ENCODE peak calls at places on chromosome 7, in six cellular contexts. One of them, this sample, is unnamed.

GRCh38 chr7:47253650-47254080 is 328.2 kb downstream of the TNS3 start:
- DNase-seq in GM20000: peak
- DNase-seq in kidney epithelial cell: peak
- DNase-seq in coronary artery: no peak
- DNase-seq in fibroblast of lung: peak
- DNase-seq in GM10248: peak
- DNase-seq in this sample: peak

GRCh38 chr7:130566898-130567280 is 75.0 kb downstream of the MEST start:
- DNase-seq in GM20000: no peak
- DNase-seq in coronary artery: no peak
- DNase-seq in fibroblast of lung: no peak
- DNase-seq in kidney epithelial cell: no peak
- DNase-seq in GM10248: no peak
- DNase-seq in this sample: no peak

GRCh38 chr7:140263277-140263676 is 86.5 kb upstream of the KDM7A start:
- DNase-seq in GM20000: no peak
- DNase-seq in fibroblast of lung: no peak
- DNase-seq in GM10248: no peak
- DNase-seq in coronary artery: no peak
- DNase-seq in kidney epithelial cell: no peak
- DNase-seq in this sample: no peak

GRCh38 chr7:129315916-129316315 is 91.1 kb downstream of the AHCYL2 start:
- DNase-seq in fibroblast of lung: peak
- DNase-seq in coronary artery: no peak
- DNase-seq in kidney epithelial cell: no peak
- DNase-seq in GM20000: no peak
- DNase-seq in GM10248: no peak
- DNase-seq in this sample: no peak

GRCh38 chr7:24741691-24742639 is 15.3 kb downstream of the GSDME start:
- DNase-seq in GM10248: no peak
- DNase-seq in GM20000: no peak
- DNase-seq in kidney epithelial cell: peak
- DNase-seq in fibroblast of lung: peak
- DNase-seq in coronary artery: no peak
- DNase-seq in this sample: peak

GRCh38 chr7:106609416-106609815 is 51.5 kb downstream of the CCDC71L start:
- DNase-seq in fibroblast of lung: peak
- DNase-seq in GM10248: no peak
- DNase-seq in coronary artery: no peak
- DNase-seq in GM20000: no peak
- DNase-seq in kidney epithelial cell: peak
- DNase-seq in this sample: no peak

GRCh38 chr7:139966906-139967305 is 95.8 kb downstream of the PARP12 start:
- DNase-seq in kidney epithelial cell: no peak
- DNase-seq in fibroblast of lung: no peak
- DNase-seq in coronary artery: no peak
- DNase-seq in GM20000: no peak
- DNase-seq in GM10248: no peak
- DNase-seq in this sample: no peak

GRCh38 chr7:36765605-36766004 is 41.3 kb upstream of the AOAH start:
- DNase-seq in fibroblast of lung: no peak
- DNase-seq in GM10248: no peak
- DNase-seq in kidney epithelial cell: no peak
- DNase-seq in coronary artery: no peak
- DNase-seq in GM20000: no peak
- DNase-seq in this sample: no peak

GRCh38 chr7:122674502-122674901 is 24.4 kb downstream of the RNF133 start:
- DNase-seq in GM20000: no peak
- DNase-seq in coronary artery: no peak
- DNase-seq in fibroblast of lung: peak
- DNase-seq in kidney epithelial cell: no peak
- DNase-seq in GM10248: no peak
- DNase-seq in this sample: no peak

GRCh38 chr7:76423666-76424412 is 911 bp upstream of the ZP3 start:
- DNase-seq in GM20000: no peak
- DNase-seq in GM10248: no peak
- DNase-seq in coronary artery: no peak
- DNase-seq in kidney epithelial cell: peak
- DNase-seq in fibroblast of lung: peak
- DNase-seq in this sample: no peak

GRCh38 chr7:75878312-75878768 is 494 bp upstream of the RHBDD2 start:
- DNase-seq in kidney epithelial cell: no peak
- DNase-seq in GM10248: no peak
- DNase-seq in coronary artery: no peak
- DNase-seq in GM20000: no peak
- DNase-seq in fibroblast of lung: no peak
- DNase-seq in this sample: no peak

GRCh38 chr7:7718461-7718860 is at the start of gene RPA3:
- DNase-seq in GM20000: no peak
- DNase-seq in GM10248: no peak
- DNase-seq in coronary artery: no peak
- DNase-seq in kidney epithelial cell: no peak
- DNase-seq in fibroblast of lung: no peak
- DNase-seq in this sample: no peak

GRCh38 chr7:23373151-23374004 is 74.2 kb downstream of the MALSU1 start:
- DNase-seq in coronary artery: no peak
- DNase-seq in GM10248: peak
- DNase-seq in fibroblast of lung: peak
- DNase-seq in kidney epithelial cell: no peak
- DNase-seq in GM20000: peak
- DNase-seq in this sample: no peak

GRCh38 chr7:32045228-32045627 is 25.0 kb downstream of the PDE1C start:
- DNase-seq in GM20000: no peak
- DNase-seq in GM10248: no peak
- DNase-seq in fibroblast of lung: no peak
- DNase-seq in kidney epithelial cell: no peak
- DNase-seq in coronary artery: no peak
- DNase-seq in this sample: no peak

GRCh38 chr7:92904292-92905131 is 68.1 kb upstream of the CDK6 start:
- DNase-seq in GM20000: peak
- DNase-seq in coronary artery: no peak
- DNase-seq in fibroblast of lung: peak
- DNase-seq in kidney epithelial cell: peak
- DNase-seq in GM10248: peak
- DNase-seq in this sample: no peak

GRCh38 chr7:87831127-87831526 is 45.0 kb downstream of the SLC25A40 start:
- DNase-seq in coronary artery: no peak
- DNase-seq in kidney epithelial cell: no peak
- DNase-seq in GM20000: no peak
- DNase-seq in GM10248: no peak
- DNase-seq in fibroblast of lung: peak
- DNase-seq in this sample: no peak

GRCh38 chr7:29265208-29265923 is 70.8 kb downstream of the CHN2 start:
- DNase-seq in GM20000: no peak
- DNase-seq in GM10248: no peak
- DNase-seq in kidney epithelial cell: no peak
- DNase-seq in fibroblast of lung: peak
- DNase-seq in coronary artery: no peak
- DNase-seq in this sample: no peak

GRCh38 chr7:2248984-2249694 is 7.1 kb downstream of the NUDT1 start:
- DNase-seq in coronary artery: no peak
- DNase-seq in kidney epithelial cell: no peak
- DNase-seq in GM20000: peak
- DNase-seq in fibroblast of lung: peak
- DNase-seq in GM10248: peak
- DNase-seq in this sample: peak
- TF ChIP-seq CTCF in coronary artery: no peak
- TF ChIP-seq CTCF in kidney epithelial cell: no peak
- TF ChIP-seq CTCF in GM20000: no peak
- TF ChIP-seq CTCF in fibroblast of lung: no peak
- TF ChIP-seq CTCF in GM10248: peak
- TF ChIP-seq CTCF in this sample: peak

DNA sequence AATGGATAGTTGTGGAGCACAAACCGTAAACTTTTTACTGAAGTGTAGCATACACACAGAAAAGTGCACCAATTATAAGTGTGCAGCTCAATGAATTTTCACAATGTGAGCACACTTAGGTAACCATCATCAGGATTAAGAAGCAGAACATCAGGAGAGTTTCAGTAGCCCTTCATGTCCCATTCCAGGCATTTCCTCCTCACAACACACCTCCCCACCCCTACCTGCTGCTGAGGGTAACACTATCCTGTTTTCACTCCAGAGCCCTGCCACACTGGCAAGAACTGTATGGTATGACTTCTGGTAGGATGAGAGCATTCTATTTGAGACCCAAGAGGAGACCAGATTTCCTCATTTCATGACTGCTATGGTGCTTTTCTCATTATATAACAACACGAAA is 166.5 kb downstream of the PPP1R3A start:
- DNase-seq in coronary artery: no peak
- DNase-seq in fibroblast of lung: no peak
- DNase-seq in kidney epithelial cell: no peak
- DNase-seq in GM10248: no peak
- DNase-seq in GM20000: no peak
- DNase-seq in this sample: no peak
- TF ChIP-seq CTCF in coronary artery: no peak
- TF ChIP-seq CTCF in fibroblast of lung: no peak
- TF ChIP-seq CTCF in kidney epithelial cell: no peak
- TF ChIP-seq CTCF in GM10248: no peak
- TF ChIP-seq CTCF in GM20000: no peak
- TF ChIP-seq CTCF in this sample: no peak

GRCh38 chr7:149873074-149873967 is 448 bp upstream of the ATP6V0E2 start:
- DNase-seq in kidney epithelial cell: peak
- DNase-seq in fibroblast of lung: peak
- DNase-seq in GM20000: peak
- DNase-seq in coronary artery: peak
- DNase-seq in GM10248: peak
- DNase-seq in this sample: peak

GRCh38 chr7:149873968-149874643 is at the start of gene ATP6V0E2:
- DNase-seq in GM10248: no peak
- DNase-seq in fibroblast of lung: no peak
- DNase-seq in kidney epithelial cell: no peak
- DNase-seq in GM20000: no peak
- DNase-seq in coronary artery: no peak
- DNase-seq in this sample: no peak

GRCh38 chr7:149870701-149871483 is 2.9 kb upstream of the ATP6V0E2 start:
- DNase-seq in GM10248: no peak
- DNase-seq in kidney epithelial cell: no peak
- DNase-seq in GM20000: no peak
- DNase-seq in fibroblast of lung: no peak
- DNase-seq in coronary artery: peak
- DNase-seq in this sample: peak

GRCh38 chr7:149871576-149871975 is 2.2 kb upstream of the ATP6V0E2 start:
- DNase-seq in GM20000: no peak
- DNase-seq in GM10248: no peak
- DNase-seq in kidney epithelial cell: no peak
- DNase-seq in fibroblast of lung: no peak
- DNase-seq in coronary artery: no peak
- DNase-seq in this sample: peak

GRCh38 chr7:149872419-149873073 is 1.2 kb upstream of the ATP6V0E2 start:
- DNase-seq in kidney epithelial cell: peak
- DNase-seq in coronary artery: peak
- DNase-seq in GM20000: peak
- DNase-seq in GM10248: peak
- DNase-seq in fibroblast of lung: peak
- DNase-seq in this sample: peak
- TF ChIP-seq CTCF in kidney epithelial cell: peak
- TF ChIP-seq CTCF in coronary artery: no peak
- TF ChIP-seq CTCF in GM20000: no peak
- TF ChIP-seq CTCF in GM10248: peak
- TF ChIP-seq CTCF in fibroblast of lung: no peak
- TF ChIP-seq CTCF in this sample: peak

DNA sequence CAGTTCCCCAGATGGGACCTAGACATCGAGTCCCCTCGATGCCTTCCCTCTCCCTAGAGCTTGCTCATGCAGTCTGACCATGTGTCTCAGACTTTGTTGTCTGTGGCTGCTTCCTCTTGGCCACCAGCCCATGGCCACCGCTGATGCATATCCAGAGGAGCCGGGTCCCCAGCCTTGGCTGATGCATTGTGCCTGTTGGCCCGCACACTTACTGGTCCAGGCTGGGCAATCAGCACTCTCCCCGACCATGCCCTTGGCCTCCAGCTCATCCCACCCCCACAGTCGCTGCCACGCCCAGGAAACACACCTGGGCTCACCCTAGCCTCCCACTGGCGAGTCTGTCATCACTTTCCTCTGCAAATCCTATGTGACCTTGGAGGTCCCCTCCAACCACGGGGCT is 10.1 kb downstream of the NPC1L1 start:
- DNase-seq in kidney epithelial cell: no peak
- DNase-seq in coronary artery: no peak
- DNase-seq in GM10248: no peak
- DNase-seq in GM20000: no peak
- DNase-seq in fibroblast of lung: no peak
- DNase-seq in this sample: no peak
- TF ChIP-seq CTCF in kidney epithelial cell: no peak
- TF ChIP-seq CTCF in coronary artery: no peak
- TF ChIP-seq CTCF in GM10248: no peak
- TF ChIP-seq CTCF in GM20000: no peak
- TF ChIP-seq CTCF in fibroblast of lung: no peak
- TF ChIP-seq CTCF in this sample: no peak

DNA sequence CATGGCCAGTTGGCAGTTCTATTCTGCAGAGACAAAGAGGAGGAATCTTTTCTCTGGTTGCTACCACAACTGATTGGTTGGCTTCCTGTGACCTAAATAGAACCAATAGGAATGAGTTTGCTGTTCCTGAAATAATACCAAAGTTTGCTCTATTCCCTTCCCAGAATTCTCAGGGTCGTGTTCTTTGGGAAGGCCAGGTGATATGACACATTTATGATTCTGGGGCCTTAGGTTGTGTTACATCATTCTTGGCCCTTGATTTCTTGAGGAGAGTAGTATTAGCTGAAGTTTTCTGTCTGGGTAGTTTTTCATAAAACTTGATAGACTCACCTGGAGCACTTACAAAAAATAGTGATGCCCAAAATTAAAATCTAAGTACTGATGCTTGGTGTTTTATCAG is 171.9 kb downstream of the LRRC4 start:
- DNase-seq in kidney epithelial cell: no peak
- DNase-seq in fibroblast of lung: no peak
- DNase-seq in GM10248: no peak
- DNase-seq in GM20000: no peak
- DNase-seq in coronary artery: no peak
- DNase-seq in this sample: no peak
- TF ChIP-seq CTCF in kidney epithelial cell: no peak
- TF ChIP-seq CTCF in fibroblast of lung: no peak
- TF ChIP-seq CTCF in GM10248: no peak
- TF ChIP-seq CTCF in GM20000: no peak
- TF ChIP-seq CTCF in coronary artery: no peak
- TF ChIP-seq CTCF in this sample: no peak

GRCh38 chr7:158517072-158517471 is 70.6 kb downstream of the PTPRN2 start:
- DNase-seq in GM10248: no peak
- DNase-seq in GM20000: no peak
- DNase-seq in kidney epithelial cell: no peak
- DNase-seq in coronary artery: no peak
- DNase-seq in fibroblast of lung: no peak
- DNase-seq in this sample: no peak
- TF ChIP-seq CTCF in GM10248: no peak
- TF ChIP-seq CTCF in GM20000: no peak
- TF ChIP-seq CTCF in kidney epithelial cell: no peak
- TF ChIP-seq CTCF in coronary artery: no peak
- TF ChIP-seq CTCF in fibroblast of lung: no peak
- TF ChIP-seq CTCF in this sample: no peak